ENCODE peak calls at places on chromosomes 4 and X, in seven cellular contexts. E is H1, B is C1 segment of cervical spinal cord, S is NCI-H1105, Z is NCI-H774, K is sigmoid colon, G is NCI-H1436. M is an unnamed sample.

GRCh38 chr4:9964884-9965283 is 56.4 kb downstream of the SLC2A9 start:
- DNase-seq in B (no peak), S (peak), Z (no peak), K (no peak), G (no peak), E (no peak), M (no peak)

GRCh38 chrX:46298821-46299220 is 246.4 kb downstream of the ZNF674 start:
- DNase-seq in S (no peak), K (no peak), E (no peak), B (no peak), G (no peak), Z (no peak), M (no peak)

GRCh38 chr4:78336093-78336943 is 215.3 kb upstream of the ANXA3 start:
- DNase-seq in Z (no peak), B (no peak), G (no peak), K (no peak), S (no peak), E (no peak), M (no peak)

GRCh38 chr4:1072830-1073446 is 40.4 kb downstream of the RNF212 start:
- DNase-seq in E (peak), S (no peak), Z (peak), K (no peak), B (no peak), G (peak), M (no peak)

GRCh38 chr4:176467011-176467410 is 147.2 kb downstream of the SPCS3 start:
- DNase-seq in B (no peak), K (no peak), E (no peak), G (no peak), Z (no peak), S (no peak), M (no peak)

GRCh38 chr4:102180080-102180479 is 165.2 kb downstream of the SLC39A8 start:
- DNase-seq in S (no peak), G (no peak), Z (no peak), E (no peak), K (no peak), B (peak), M (no peak)

GRCh38 chr4:88779431-88779830 is 81.8 kb upstream of the NAP1L5 start:
- DNase-seq in S (no peak), Z (no peak), B (no peak), E (no peak), G (no peak), K (no peak), M (no peak)

GRCh38 chr4:72987741-72988729 is 81.5 kb downstream of the COX18 start:
- DNase-seq in S (no peak), G (no peak), Z (no peak), E (no peak), B (no peak), K (no peak), M (no peak)

GRCh38 chr4:102151696-102152095 is 193.6 kb downstream of the SLC39A8 start:
- DNase-seq in S (no peak), E (no peak), K (no peak), G (no peak), B (no peak), Z (no peak), M (no peak)

GRCh38 chrX:23773601-23774175 is 9.3 kb upstream of the SAT1 start:
- DNase-seq in K (no peak), G (no peak), Z (no peak), E (no peak), S (no peak), B (no peak), M (no peak)

GRCh38 chr4:33453916-33454315 is 2733.7 kb downstream of the PCDH7 start:
- DNase-seq in G (no peak), K (no peak), S (no peak), E (no peak), Z (no peak), B (no peak), M (no peak)

GRCh38 chr4:8771258-8771590 is 100.4 kb downstream of the HMX1 start:
- DNase-seq in B (no peak), G (no peak), Z (no peak), S (no peak), E (no peak), K (peak), M (peak)

GRCh38 chrX:40105791-40106676 is 8.3 kb upstream of the BCOR start:
- DNase-seq in G (peak), Z (peak), B (peak), S (peak), E (peak), K (peak), M (peak)

GRCh38 chrX:80812176-80812575 is 2.5 kb upstream of the BRWD3 start:
- DNase-seq in K (no peak), B (no peak), Z (no peak), E (no peak), G (no peak), S (no peak), M (peak)

GRCh38 chrX:54560411-54560810 is 30.4 kb downstream of the GNL3L start:
- DNase-seq in K (no peak), Z (no peak), E (no peak), B (no peak), S (no peak), G (no peak), M (no peak)

GRCh38 chr4:80500593-80500992 is 165.1 kb downstream of the CFAP299 start:
- DNase-seq in Z (no peak), K (no peak), S (no peak), B (no peak), G (no peak), E (no peak), M (no peak)

GRCh38 chr4:71944956-71945355 is 86.8 kb upstream of the NPFFR2 start:
- DNase-seq in G (no peak), Z (no peak), K (no peak), E (no peak), S (no peak), B (no peak), M (no peak)

GRCh38 chr4:83855044-83855443 is 319.1 kb downstream of the GPAT3 start:
- DNase-seq in B (no peak), E (no peak), G (no peak), Z (no peak), S (no peak), K (no peak), M (no peak)

GRCh38 chr4:148026022-148026421 is 294.1 kb downstream of the ARHGAP10 start:
- DNase-seq in K (no peak), B (no peak), S (no peak), G (no peak), Z (no peak), E (no peak), M (no peak)

GRCh38 chr4:82851902-82852750 is 38.8 kb downstream of the SEC31A start:
- DNase-seq in Z (no peak), G (peak), E (no peak), K (no peak), S (peak), B (no peak), M (no peak)

GRCh38 chr4:128451270-128451905 is 163.8 kb upstream of the PGRMC2 start:
- DNase-seq in K (no peak), G (no peak), B (no peak), E (no peak), Z (no peak), S (no peak), M (no peak)

GRCh38 chrX:103063918-103064434 is at the start of gene BEX1:
- DNase-seq in K (peak), B (peak), G (peak), E (peak), Z (peak), S (peak), M (no peak)

GRCh38 chr4:36255575-36255974 is 11.3 kb upstream of the ARAP2 start:
- DNase-seq in B (no peak), E (no peak), G (no peak), Z (no peak), S (no peak), K (no peak), M (no peak)

GRCh38 chr4:24850669-24851068 is 55.3 kb downstream of the SOD3 start:
- DNase-seq in S (no peak), B (no peak), G (no peak), K (peak), E (no peak), Z (no peak), M (no peak)

M was measured in left lung.